ENCODE peak calls at places on chromosomes 6 and 20, in eight cellular contexts. P is SHP77; S is H1; Z is lung microvascular endothelial cell; X is left cardiac atrium; Q is H4; C is effector CD4-positive, alpha-beta T cell; F is HS-5. K is an unnamed sample.

GRCh38 chr6:44053760-44054556 is 73.3 kb downstream of the MRPL14 start:
- DNase-seq in F (peak; percentile 91), S (no peak), Q (peak; percentile 99), C (no peak), X (peak; percentile 66), P (no peak), Z (peak; percentile 63), K (no peak)

GRCh38 chr6:100457251-100457990 is 7.3 kb downstream of the SIM1 start:
- DNase-seq in F (no peak), S (peak; percentile 77), Z (no peak), X (no peak), C (no peak), Q (no peak), P (no peak), K (no peak)

GRCh38 chr6:7129784-7130569 is 22.2 kb downstream of the RREB1 start:
- DNase-seq in C (no peak), P (peak; percentile 5), X (peak; percentile 57), S (no peak), F (no peak), Z (no peak), Q (peak; percentile 44), K (no peak)

GRCh38 chr6:1724616-1725015 is 114.9 kb downstream of the FOXC1 start:
- DNase-seq in Q (no peak), C (no peak), Z (peak; percentile 67), P (no peak), F (no peak), S (no peak), X (peak; percentile 80), K (no peak)

GRCh38 chr6:16157909-16158308 is 29.0 kb downstream of the MYLIP start:
- DNase-seq in P (peak; percentile 75), Z (no peak), Q (no peak), S (no peak), C (no peak), X (peak; percentile 51), F (no peak), K (no peak)

GRCh38 chr6:17705778-17706579 is 746 bp downstream of the NUP153 start:
- DNase-seq in F (no peak), S (peak; percentile 75), P (no peak), C (peak; percentile 79), Z (peak; percentile 80), Q (peak; percentile 48), X (peak; percentile 75), K (no peak)

GRCh38 chr20:57622579-57623381 is 2.6 kb upstream of the ZBP1 start:
- DNase-seq in S (peak; percentile 90), Q (peak; percentile 72), C (peak; percentile 66), F (peak; percentile 35), Z (peak; percentile 51), X (no peak), P (peak; percentile 63), K (no peak)

GRCh38 chr6:91106083-91106482 is 519.2 kb upstream of the MAP3K7 start:
- DNase-seq in Q (no peak), F (no peak), P (no peak), Z (no peak), X (no peak), C (no peak), S (no peak), K (no peak)

GRCh38 chr20:59518881-59519706 is 85.2 kb upstream of the PHACTR3 start:
- DNase-seq in Z (peak; percentile 69), P (peak; percentile 84), X (no peak), C (peak; percentile 8), F (no peak), S (peak; percentile 62), Q (peak; percentile 33), K (no peak)

GRCh38 chr6:103798166-103798565 is 1061.6 kb downstream of the HACE1 start:
- DNase-seq in C (no peak), X (no peak), Z (no peak), Q (no peak), S (no peak), F (no peak), P (no peak), K (no peak)

K was measured in glomerular endothelial cell.